ENCODE peak calls at places on chromosomes 4 and X, in seven cellular contexts. W is COR-L47; J is amygdala; V is dermis blood vessel endothelial cell; P is Karpas-422; I is anterior cingulate cortex; Y is activated CD4-positive, alpha-beta T cell treated with anti-CD3 and anti-CD28 coated beads, Interleukin-2, amount 50 U/mL, for 1 hour. A is an unnamed sample.

GRCh38 chr4:10045481-10045880 is 24.2 kb upstream of the SLC2A9 start:
- DNase-seq in W (no peak), J (no peak), V (no peak), P (no peak), I (no peak), Y (no peak), A (no peak)

GRCh38 chr4:138680251-138680650 is 335.3 kb upstream of the NOCT start:
- DNase-seq in W (no peak), J (no peak), V (no peak), P (no peak), I (no peak), Y (no peak), A (no peak)

GRCh38 chrX:42289492-42290385 is 366.4 kb upstream of the CASK start:
- DNase-seq in W (no peak), J (no peak), V (no peak), P (no peak), I (no peak), Y (no peak), A (no peak)

GRCh38 chrX:115939070-115939469 is 231.5 kb upstream of the AGTR2 start:
- DNase-seq in W (no peak), J (no peak), V (no peak), P (peak), I (no peak), Y (no peak), A (no peak)

GRCh38 chr4:31613946-31614623 is 893.9 kb downstream of the PCDH7 start:
- DNase-seq in W (no peak), J (no peak), V (no peak), P (peak), I (no peak), Y (no peak), A (peak)

GRCh38 chrX:74467656-74468055 is 46.4 kb downstream of the SLC16A2 start:
- DNase-seq in W (no peak), J (no peak), V (no peak), P (no peak), I (no peak), Y (no peak), A (no peak)

GRCh38 chr4:154390324-154390723 is 101.3 kb downstream of the DCHS2 start:
- DNase-seq in W (no peak), J (no peak), V (no peak), P (no peak), I (no peak), Y (no peak), A (no peak)

GRCh38 chrX:154435171-154435733 is 1.7 kb upstream of the GDI1 start:
- DNase-seq in W (no peak), J (no peak), V (no peak), P (no peak), I (no peak), Y (no peak), A (no peak)

GRCh38 chrX:40383969-40384368 is 196.8 kb upstream of the ATP6AP2 start:
- DNase-seq in W (no peak), J (no peak), V (no peak), P (no peak), I (no peak), Y (no peak), A (no peak)

GRCh38 chr4:23577398-23577797 is 312.4 kb downstream of the PPARGC1A start:
- DNase-seq in W (no peak), J (no peak), V (no peak), P (no peak), I (no peak), Y (no peak), A (no peak)

GRCh38 chr4:36244257-36245084 is at the start of gene ARAP2:
- DNase-seq in W (peak), J (no peak), V (no peak), P (peak), I (peak), Y (peak), A (peak)

GRCh38 chr4:105666693-105667092 is 41.8 kb downstream of the INTS12 start:
- DNase-seq in W (peak), J (no peak), V (no peak), P (peak), I (no peak), Y (no peak), A (peak)

GRCh38 chr4:86326399-86326798 is 33.5 kb downstream of the MAPK10 start:
- DNase-seq in W (no peak), J (no peak), V (no peak), P (no peak), I (no peak), Y (no peak), A (no peak)

GRCh38 chr4:156329779-156330178 is 376.1 kb upstream of the CTSO start:
- DNase-seq in W (no peak), J (no peak), V (no peak), P (no peak), I (no peak), Y (no peak), A (no peak)

GRCh38 chr4:40656221-40656863 is 26.7 kb upstream of the RBM47 start:
- DNase-seq in W (no peak), J (no peak), V (no peak), P (no peak), I (no peak), Y (no peak), A (no peak)

GRCh38 chr4:156293657-156294297 is 340.1 kb upstream of the CTSO start:
- DNase-seq in W (peak), J (no peak), V (no peak), P (no peak), I (no peak), Y (no peak), A (peak)

GRCh38 chr4:22739933-22740332 is 47.2 kb downstream of the GBA3 start:
- DNase-seq in W (no peak), J (no peak), V (no peak), P (no peak), I (no peak), Y (no peak), A (no peak)